ENCODE peak calls at places on chromosome 22, in four cellular contexts. One of them, this sample, is unnamed.

GRCh38 chr22:37601540-37602442 is 6.8 kb upstream of the GGA1 start:
- DNase-seq in mesendoderm: peak; percentile 96
- DNase-seq in H1: peak; percentile 65
- DNase-seq in IMR-90: peak; percentile 33
- DNase-seq in this sample: peak; percentile 95

GRCh38 chr22:36385491-36386350 is 2.0 kb downstream of the MYH9 start:
- DNase-seq in IMR-90: no peak
- DNase-seq in H1: no peak
- DNase-seq in mesendoderm: peak; percentile 83
- DNase-seq in this sample: no peak

GRCh38 chr22:22789233-22789921 is 98.2 kb upstream of the IGLL5 start:
- DNase-seq in H1: no peak
- DNase-seq in IMR-90: no peak
- DNase-seq in mesendoderm: no peak
- DNase-seq in this sample: no peak

GRCh38 chr22:29765905-29766631 is 739 bp downstream of the ZMAT5 start:
- DNase-seq in H1: no peak
- DNase-seq in IMR-90: no peak
- DNase-seq in mesendoderm: no peak
- DNase-seq in this sample: no peak

GRCh38 chr22:47329727-47330653 is 567.5 kb downstream of the TBC1D22A start:
- DNase-seq in mesendoderm: no peak
- DNase-seq in H1: no peak
- DNase-seq in IMR-90: no peak
- DNase-seq in this sample: no peak

GRCh38 chr22:47776329-47776728 is 1013.9 kb downstream of the TBC1D22A start:
- DNase-seq in mesendoderm: peak; percentile 71
- DNase-seq in H1: no peak
- DNase-seq in IMR-90: no peak
- DNase-seq in this sample: peak; percentile 75

GRCh38 chr22:19062139-19062789 is 59.9 kb downstream of the DGCR2 start:
- DNase-seq in IMR-90: peak; percentile 23
- DNase-seq in mesendoderm: no peak
- DNase-seq in H1: no peak
- DNase-seq in this sample: no peak

GRCh38 chr22:35645646-35646045 is 2.6 kb upstream of the APOL6 start:
- DNase-seq in H1: no peak
- DNase-seq in IMR-90: no peak
- DNase-seq in mesendoderm: no peak
- DNase-seq in this sample: no peak

GRCh38 chr22:29683536-29683935 is 36.3 kb upstream of the CABP7 start:
- DNase-seq in IMR-90: no peak
- DNase-seq in H1: no peak
- DNase-seq in mesendoderm: no peak
- DNase-seq in this sample: no peak

GRCh38 chr22:46336119-46337078 is 885 bp downstream of the TRMU start:
- DNase-seq in mesendoderm: peak; percentile 28
- DNase-seq in H1: no peak
- DNase-seq in IMR-90: peak; percentile 8
- DNase-seq in this sample: no peak

GRCh38 chr22:36329217-36330078 is 58.3 kb downstream of the MYH9 start:
- DNase-seq in IMR-90: peak; percentile 97
- DNase-seq in mesendoderm: peak; percentile 100
- DNase-seq in H1: peak; percentile 94
- DNase-seq in this sample: peak; percentile 97

GRCh38 chr22:19463491-19464469 is 15.2 kb downstream of the UFD1 start:
- DNase-seq in IMR-90: peak; percentile 82
- DNase-seq in H1: no peak
- DNase-seq in mesendoderm: no peak
- DNase-seq in this sample: no peak

GRCh38 chr22:50346415-50346945 is 3.4 kb downstream of the PPP6R2 start:
- DNase-seq in H1: no peak
- DNase-seq in IMR-90: no peak
- DNase-seq in mesendoderm: no peak
- DNase-seq in this sample: no peak

GRCh38 chr22:22772883-22773282 is 114.7 kb upstream of the IGLL5 start:
- DNase-seq in mesendoderm: no peak
- DNase-seq in IMR-90: no peak
- DNase-seq in H1: no peak
- DNase-seq in this sample: no peak

GRCh38 chr22:37545703-37546435 is 14.4 kb upstream of the CDC42EP1 start:
- DNase-seq in mesendoderm: peak; percentile 97
- DNase-seq in H1: peak; percentile 77
- DNase-seq in IMR-90: peak; percentile 90
- DNase-seq in this sample: peak; percentile 94

GRCh38 chr22:21937041-21937820 is 15.4 kb downstream of the PPM1F start:
- DNase-seq in H1: no peak
- DNase-seq in mesendoderm: no peak
- DNase-seq in IMR-90: no peak
- DNase-seq in this sample: no peak

GRCh38 chr22:22936190-22936914 is 48.7 kb downstream of the IGLL5 start:
- DNase-seq in mesendoderm: no peak
- DNase-seq in IMR-90: no peak
- DNase-seq in H1: no peak
- DNase-seq in this sample: no peak

GRCh38 chr22:29531419-29531818 is 22.1 kb downstream of the THOC5 start:
- DNase-seq in mesendoderm: no peak
- DNase-seq in IMR-90: no peak
- DNase-seq in H1: no peak
- DNase-seq in this sample: no peak

GRCh38 chr22:28656156-28656555 is 23.5 kb downstream of the TTC28 start:
- DNase-seq in H1: no peak
- DNase-seq in mesendoderm: peak; percentile 45
- DNase-seq in IMR-90: no peak
- DNase-seq in this sample: no peak

GRCh38 chr22:49657275-49657973 is 170.2 kb downstream of the BRD1 start:
- DNase-seq in mesendoderm: peak; percentile 23
- DNase-seq in H1: no peak
- DNase-seq in IMR-90: no peak
- DNase-seq in this sample: no peak

GRCh38 chr22:49727881-49728563 is 99.7 kb downstream of the BRD1 start:
- DNase-seq in mesendoderm: no peak
- DNase-seq in H1: no peak
- DNase-seq in IMR-90: no peak
- DNase-seq in this sample: no peak

GRCh38 chr22:41976961-41977566 is 7.8 kb downstream of the SEPTIN3 start:
- DNase-seq in IMR-90: no peak
- DNase-seq in H1: no peak
- DNase-seq in mesendoderm: no peak
- DNase-seq in this sample: no peak

GRCh38 chr22:23791737-23792645 is 5.2 kb downstream of the SMARCB1 start:
- DNase-seq in IMR-90: no peak
- DNase-seq in H1: no peak
- DNase-seq in mesendoderm: no peak
- DNase-seq in this sample: no peak

GRCh38 chr22:46425011-46425410 is 89.5 kb downstream of the TRMU start:
- DNase-seq in H1: no peak
- DNase-seq in IMR-90: peak; percentile 72
- DNase-seq in mesendoderm: no peak
- DNase-seq in this sample: no peak

GRCh38 chr22:23129149-23129548 is 12.6 kb downstream of the RSPH14 start:
- DNase-seq in H1: no peak
- DNase-seq in IMR-90: no peak
- DNase-seq in mesendoderm: no peak
- DNase-seq in this sample: no peak

GRCh38 chr22:50293441-50294318 is 13.8 kb downstream of the PLXNB2 start:
- DNase-seq in H1: no peak
- DNase-seq in mesendoderm: peak; percentile 85
- DNase-seq in IMR-90: peak; percentile 60
- DNase-seq in this sample: peak; percentile 82

GRCh38 chr22:50436134-50436830 is 38.6 kb downstream of the SBF1 start:
- DNase-seq in IMR-90: no peak
- DNase-seq in mesendoderm: no peak
- DNase-seq in H1: no peak
- DNase-seq in this sample: peak; percentile 20

GRCh38 chr22:36580371-36580770 is 51.4 kb upstream of the EIF3D start:
- DNase-seq in H1: no peak
- DNase-seq in IMR-90: no peak
- DNase-seq in mesendoderm: no peak
- DNase-seq in this sample: no peak

GRCh38 chr22:47160781-47161520 is 398.5 kb downstream of the TBC1D22A start:
- DNase-seq in IMR-90: no peak
- DNase-seq in mesendoderm: no peak
- DNase-seq in H1: no peak
- DNase-seq in this sample: no peak

GRCh38 chr22:40553014-40553579 is 83.4 kb downstream of the MRTFA start:
- DNase-seq in mesendoderm: peak; percentile 25
- DNase-seq in H1: no peak
- DNase-seq in IMR-90: no peak
- DNase-seq in this sample: peak; percentile 53

GRCh38 chr22:40544758-40545157 is 91.8 kb downstream of the MRTFA start:
- DNase-seq in H1: no peak
- DNase-seq in mesendoderm: no peak
- DNase-seq in IMR-90: no peak
- DNase-seq in this sample: no peak

GRCh38 chr22:40542821-40543540 is 93.5 kb downstream of the MRTFA start:
- DNase-seq in IMR-90: no peak
- DNase-seq in mesendoderm: no peak
- DNase-seq in H1: no peak
- DNase-seq in this sample: no peak

GRCh38 chr22:40552070-40552469 is 84.4 kb downstream of the MRTFA start:
- DNase-seq in H1: no peak
- DNase-seq in mesendoderm: no peak
- DNase-seq in IMR-90: no peak
- DNase-seq in this sample: no peak

DNA sequence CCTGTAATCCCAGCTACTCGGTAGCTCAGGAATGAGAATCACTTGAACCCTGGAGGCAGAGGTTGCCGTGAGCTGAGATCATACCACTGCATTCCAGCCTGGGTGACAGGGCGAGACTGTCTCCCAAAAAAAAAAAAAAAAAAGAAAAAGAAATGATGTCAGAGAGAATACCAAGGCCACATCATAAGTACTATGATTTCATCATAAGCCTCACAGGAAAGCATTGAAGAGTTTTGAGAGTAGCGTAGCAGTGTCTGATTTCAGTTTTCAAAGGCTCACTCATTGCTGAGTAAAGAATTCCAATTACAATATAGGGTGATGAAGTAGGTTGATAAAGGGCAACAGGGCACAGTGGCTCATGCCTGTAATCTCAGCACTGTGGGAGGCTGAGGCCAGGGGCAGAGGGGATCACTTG is 88.8 kb downstream of the MRTFA start:
- DNase-seq in IMR-90: peak; percentile 54
- DNase-seq in mesendoderm: peak; percentile 34
- DNase-seq in H1: no peak
- DNase-seq in this sample: no peak
- H4K5ac ChIP-seq in IMR-90: no peak overlapping the region
- H4K5ac ChIP-seq in mesendoderm: no peak overlapping the region
- H4K5ac ChIP-seq in H1: no peak overlapping the region
- H4K5ac ChIP-seq in this sample: no peak overlapping the region

DNA sequence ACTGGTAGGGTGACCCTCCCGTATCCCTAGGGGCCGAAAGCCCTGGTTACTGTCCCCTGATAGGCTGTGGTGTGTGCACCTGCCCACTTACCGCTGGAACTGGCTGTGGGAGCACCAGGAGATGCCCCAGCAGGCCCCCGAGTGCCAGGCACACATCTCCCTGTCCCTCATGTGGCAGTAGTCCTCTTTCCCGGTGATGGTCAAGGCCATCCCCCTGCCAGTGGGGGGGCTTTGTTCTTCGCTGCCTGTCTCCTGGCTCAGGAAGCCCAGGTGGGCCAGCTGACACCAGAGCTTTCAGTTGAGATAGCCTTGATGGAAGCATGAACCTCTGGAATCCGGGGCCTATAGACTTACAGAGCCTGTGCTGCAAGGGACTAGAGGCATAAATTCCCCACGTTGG is 100.5 kb downstream of the MPPED1 start:
- DNase-seq in IMR-90: no peak
- DNase-seq in mesendoderm: no peak
- DNase-seq in H1: no peak
- DNase-seq in this sample: no peak
- H4K8ac ChIP-seq in IMR-90: no peak overlapping the region
- H4K8ac ChIP-seq in mesendoderm: no peak overlapping the region
- H4K8ac ChIP-seq in H1: no peak overlapping the region
- H4K8ac ChIP-seq in this sample: no peak overlapping the region

DNA sequence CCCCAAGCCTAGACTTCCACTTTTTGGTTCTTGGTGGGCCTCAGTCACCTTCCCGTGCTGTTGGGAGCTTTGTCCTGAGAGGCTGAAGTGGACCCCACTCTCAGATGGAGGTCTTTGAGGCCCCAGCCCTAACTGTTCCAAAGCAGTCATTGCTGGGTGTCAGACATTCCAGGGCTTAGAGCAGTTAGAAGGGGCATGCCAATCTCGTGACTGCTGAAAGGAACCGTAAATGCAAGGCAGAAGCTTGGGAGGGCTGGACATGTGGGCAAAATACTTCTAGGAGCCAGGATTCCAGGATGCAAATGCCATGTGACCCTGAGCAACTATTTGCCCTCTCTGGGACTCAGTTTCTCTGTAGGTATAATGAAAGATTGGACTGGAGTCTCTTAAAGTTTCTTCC is 118.8 kb upstream of the CRYBB3 start:
- DNase-seq in H1: no peak
- DNase-seq in mesendoderm: peak; percentile 15
- DNase-seq in IMR-90: no peak
- DNase-seq in this sample: no peak
- H4K5ac ChIP-seq in H1: no peak overlapping the region
- H4K5ac ChIP-seq in mesendoderm: no peak overlapping the region
- H4K5ac ChIP-seq in IMR-90: no peak overlapping the region
- H4K5ac ChIP-seq in this sample: no peak overlapping the region

GRCh38 chr22:17969732-17970131 is 54.6 kb downstream of the MICAL3 start:
- DNase-seq in H1: no peak
- DNase-seq in IMR-90: peak; percentile 99
- DNase-seq in mesendoderm: peak; percentile 76
- DNase-seq in this sample: no peak
- H4K8ac ChIP-seq in H1: peak overlapping the region; percentile 11
- H4K8ac ChIP-seq in IMR-90: peak overlapping the region; percentile 72
- H4K8ac ChIP-seq in mesendoderm: no peak overlapping the region
- H4K8ac ChIP-seq in this sample: no peak overlapping the region

This sample was measured in H9.